ENCODE peak calls at places on chromosome 12, in six cellular contexts. H is colonic mucosa, J is Panc1, P is adrenal gland, F is progenitor cell of endocrine pancreas, Z is lower lobe of right lung. U is an unnamed sample.

GRCh38 chr12:54033106-54033979 is 493 bp downstream of the HOXC5 start:
- DNase-seq in Z (no peak), F (no peak), J (no peak), H (no peak), P (no peak), U (no peak)

GRCh38 chr12:64473176-64473575 is 21.3 kb downstream of the TBK1 start:
- DNase-seq in Z (no peak), H (no peak), J (no peak), F (no peak), P (no peak), U (no peak)

GRCh38 chr12:111519083-111519482 is 80.0 kb downstream of the ATXN2 start:
- DNase-seq in J (no peak), P (no peak), H (no peak), F (no peak), Z (no peak), U (no peak)

GRCh38 chr12:62693291-62694040 is 226.8 kb downstream of the MON2 start:
- DNase-seq in F (no peak), H (no peak), P (no peak), J (no peak), Z (no peak), U (no peak)

GRCh38 chr12:124140889-124141550 is 153.9 kb upstream of the RFLNA start:
- DNase-seq in Z (no peak), H (no peak), J (no peak), P (no peak), F (no peak), U (no peak)

GRCh38 chr12:11653215-11653753 is 3.8 kb downstream of the ETV6 start:
- DNase-seq in Z (no peak), F (no peak), J (no peak), P (no peak), H (no peak), U (no peak)

GRCh38 chr12:47504775-47505446 is 200.9 kb downstream of the RPAP3 start:
- DNase-seq in F (no peak), P (no peak), H (no peak), Z (no peak), J (no peak), U (no peak)

GRCh38 chr12:14259481-14260010 is 105.9 kb upstream of the ATF7IP start:
- DNase-seq in H (no peak), Z (no peak), J (no peak), P (no peak), F (no peak), U (no peak)

GRCh38 chr12:104370989-104371870 is 67.7 kb downstream of the EID3 start:
- DNase-seq in F (no peak), Z (no peak), J (no peak), H (no peak), P (peak), U (no peak)

GRCh38 chr12:57258977-57259970 is 8.3 kb upstream of the STAC3 start:
- DNase-seq in P (peak), H (no peak), Z (no peak), F (no peak), J (no peak), U (no peak)

GRCh38 chr12:70609203-70609602 is 28.0 kb downstream of the PTPRB start:
- DNase-seq in Z (no peak), F (no peak), P (no peak), J (no peak), H (peak), U (no peak)

GRCh38 chr12:124938606-124939427 is 24.4 kb upstream of the UBC start:
- DNase-seq in F (no peak), J (no peak), P (peak), Z (no peak), H (peak), U (peak)

GRCh38 chr12:26848156-26848825 is 15.3 kb upstream of the ITPR2 start:
- DNase-seq in F (no peak), H (no peak), J (no peak), P (no peak), Z (no peak), U (no peak)

GRCh38 chr12:128098725-128099124 is 168.2 kb upstream of the TMEM132C start:
- DNase-seq in P (no peak), J (no peak), Z (no peak), H (no peak), F (no peak), U (no peak)

GRCh38 chr12:121214171-121214777 is 4.3 kb downstream of the P2RX4 start:
- DNase-seq in H (no peak), Z (no peak), P (no peak), J (no peak), F (no peak), U (peak)

GRCh38 chr12:64696065-64696741 is 63.0 kb downstream of the GNS start:
- DNase-seq in J (no peak), H (no peak), P (no peak), Z (no peak), F (no peak), U (no peak)

GRCh38 chr12:122421263-122421814 is 1.1 kb downstream of the CLIP1 start:
- DNase-seq in H (peak), Z (peak), P (peak), J (no peak), F (no peak), U (peak)

GRCh38 chr12:54983536-54984102 is 943 bp downstream of the TESPA1 start:
- DNase-seq in J (no peak), F (no peak), H (no peak), P (no peak), Z (no peak), U (no peak)

GRCh38 chr12:51971679-51972423 is 20.4 kb downstream of the ACVR1B start:
- DNase-seq in P (no peak), Z (no peak), H (no peak), F (no peak), J (no peak), U (no peak)

GRCh38 chr12:115983226-115983798 is 294.2 kb downstream of the MED13L start:
- DNase-seq in J (no peak), Z (no peak), F (no peak), H (no peak), P (no peak), U (no peak)

GRCh38 chr12:28144059-28144458 is 46.2 kb upstream of the CCDC91 start:
- DNase-seq in Z (no peak), P (no peak), F (no peak), J (no peak), H (no peak), U (no peak)

GRCh38 chr12:106892075-106892474 is 63.6 kb upstream of the TMEM263 start:
- DNase-seq in H (peak), P (no peak), F (no peak), Z (no peak), J (no peak), U (no peak)

GRCh38 chr12:30067156-30067555 is 283.4 kb upstream of the TMTC1 start:
- DNase-seq in P (no peak), J (no peak), H (no peak), F (no peak), Z (no peak), U (no peak)

GRCh38 chr12:132953771-132954170 is 2.3 kb downstream of the ZNF605 start:
- DNase-seq in P (no peak), H (no peak), Z (no peak), J (no peak), F (no peak), U (no peak)

GRCh38 chr12:128007250-128007649 is 259.7 kb upstream of the TMEM132C start:
- DNase-seq in P (no peak), F (no peak), J (no peak), H (no peak), Z (no peak), U (no peak)

GRCh38 chr12:120651821-120652220 is 11.4 kb downstream of the CABP1 start:
- DNase-seq in F (no peak), J (no peak), H (no peak), P (no peak), Z (peak), U (no peak)

GRCh38 chr12:51884676-51885229 is 3.1 kb upstream of the ANKRD33 start:
- DNase-seq in H (no peak), J (no peak), P (peak), Z (no peak), F (no peak), U (peak)

GRCh38 chr12:52145228-52145940 is 46.4 kb downstream of the KRT80 start:
- DNase-seq in F (no peak), J (no peak), H (no peak), P (no peak), Z (no peak), U (no peak)

GRCh38 chr12:58171914-58172313 is 230.5 kb downstream of the ATP23 start:
- DNase-seq in F (no peak), Z (no peak), P (peak), J (no peak), H (peak), U (no peak)

GRCh38 chr12:1204581-1205121 is 213.6 kb downstream of the ERC1 start:
- DNase-seq in Z (no peak), F (no peak), J (no peak), H (no peak), P (no peak), U (no peak)

GRCh38 chr12:53289891-53290290 is 5.5 kb upstream of the PFDN5 start:
- DNase-seq in Z (no peak), P (no peak), H (no peak), F (no peak), J (no peak), U (no peak)

GRCh38 chr12:40209886-40210285 is 14.9 kb upstream of the LRRK2 start:
- DNase-seq in H (no peak), Z (no peak), F (no peak), P (no peak), J (no peak), U (no peak)

GRCh38 chr12:78386871-78387270 is 477.7 kb upstream of the SYT1 start:
- DNase-seq in P (no peak), J (no peak), Z (no peak), F (no peak), H (no peak), U (no peak)

GRCh38 chr12:29283969-29284368 is 97.0 kb downstream of the ERGIC2 start:
- DNase-seq in H (no peak), Z (no peak), P (no peak), J (no peak), F (no peak), U (no peak)

GRCh38 chr12:93002278-93003054 is 73.4 kb upstream of the EEA1 start:
- DNase-seq in P (no peak), Z (no peak), F (no peak), J (no peak), H (no peak), U (no peak)

GRCh38 chr12:46664771-46665287 is 161.0 kb downstream of the SLC38A4 start:
- DNase-seq in Z (no peak), P (no peak), H (no peak), F (no peak), J (peak), U (peak)

GRCh38 chr12:24280085-24280842 is 330.8 kb upstream of the SOX5 start:
- DNase-seq in F (no peak), J (no peak), Z (no peak), P (no peak), H (no peak), U (no peak)

GRCh38 chr12:121637231-121637914 is 11.0 kb downstream of the ORAI1 start:
- DNase-seq in F (no peak), P (no peak), H (peak), J (no peak), Z (peak), U (peak)

GRCh38 chr12:53938276-53939140 is at the start of gene HOXC13:
- DNase-seq in F (peak), H (peak), P (peak), Z (no peak), J (peak), U (no peak)